ENCODE peak calls at places on chromosome 9, in four cellular contexts. Y is AG04449, L is fibroblast of mammary gland, P is GM23338. S is an unnamed sample.

GRCh38 chr9:29647451-29647850 is 2074.2 kb upstream of the C9orf72 start:
- DNase-seq in Y (no peak), L (no peak), P (no peak), S (no peak)

GRCh38 chr9:70418822-70419545 is 4.5 kb upstream of the KLF9 start:
- DNase-seq in Y (peak), L (peak), P (peak), S (peak)

GRCh38 chr9:73810585-73811215 is 659.0 kb downstream of the ANXA1 start:
- DNase-seq in Y (no peak), L (peak), P (no peak), S (no peak)

GRCh38 chr9:37390759-37391158 is 31.7 kb upstream of the GRHPR start:
- DNase-seq in Y (no peak), L (no peak), P (peak), S (no peak)

GRCh38 chr9:117290809-117291208 is 124.0 kb downstream of the ASTN2 start:
- DNase-seq in Y (no peak), L (peak), P (no peak), S (no peak)

GRCh38 chr9:116322521-116322920 is 168.9 kb downstream of the PAPPA start:
- DNase-seq in Y (no peak), L (peak), P (no peak), S (peak)

GRCh38 chr9:76459691-76460635 is 981 bp downstream of the GCNT1 start:
- DNase-seq in Y (no peak), L (peak), P (peak), S (no peak)

GRCh38 chr9:99057665-99058625 is 47.0 kb upstream of the TGFBR1 start:
- DNase-seq in Y (no peak), L (peak), P (no peak), S (peak)

GRCh38 chr9:75087279-75087823 is 604 bp downstream of the NMRK1 start:
- DNase-seq in Y (no peak), L (peak), P (peak), S (no peak)

GRCh38 chr9:27353405-27354229 is 56.7 kb upstream of the EQTN start:
- DNase-seq in Y (no peak), L (no peak), P (no peak), S (no peak)

GRCh38 chr9:87137718-87138117 is 190.4 kb upstream of the GAS1 start:
- DNase-seq in Y (no peak), L (no peak), P (no peak), S (no peak)

GRCh38 chr9:121671612-121672155 is 20.2 kb downstream of the DAB2IP start:
- DNase-seq in Y (no peak), L (peak), P (no peak), S (peak)

GRCh38 chr9:101705135-101705661 is 33.2 kb downstream of the GRIN3A start:
- DNase-seq in Y (no peak), L (peak), P (peak), S (no peak)

GRCh38 chr9:130313103-130313858 is 47.7 kb downstream of the HMCN2 start:
- DNase-seq in Y (no peak), L (no peak), P (no peak), S (no peak)

GRCh38 chr9:5587024-5587423 is 41.9 kb upstream of the RIC1 start:
- DNase-seq in Y (peak), L (peak), P (no peak), S (peak)

GRCh38 chr9:20683351-20684034 is 566 bp upstream of the FOCAD start:
- DNase-seq in Y (no peak), L (peak), P (no peak), S (peak)

GRCh38 chr9:130205912-130206311 is 33.7 kb downstream of the NCS1 start:
- DNase-seq in Y (no peak), L (no peak), P (no peak), S (no peak)

GRCh38 chr9:121999556-121999955 is 93.6 kb downstream of the TTLL11 start:
- DNase-seq in Y (no peak), L (no peak), P (no peak), S (no peak)

GRCh38 chr9:79662553-79662956 is 90.8 kb downstream of the TLE4 start:
- DNase-seq in Y (no peak), L (no peak), P (peak), S (no peak)

GRCh38 chr9:94002316-94003140 is 47.4 kb upstream of the BARX1 start:
- DNase-seq in Y (no peak), L (peak), P (peak), S (no peak)

GRCh38 chr9:130665431-130666392 is 1.3 kb downstream of the PRDM12 start:
- DNase-seq in Y (no peak), L (no peak), P (peak), S (no peak)

GRCh38 chr9:84357235-84357634 is 16.7 kb upstream of the SLC28A3 start:
- DNase-seq in Y (no peak), L (peak), P (no peak), S (no peak)

GRCh38 chr9:129561594-129562281 is 59.2 kb downstream of the C9orf50 start:
- DNase-seq in Y (no peak), L (no peak), P (peak), S (no peak)

GRCh38 chr9:111902396-111903147 is 6.0 kb downstream of the UGCG start:
- DNase-seq in Y (no peak), L (peak), P (no peak), S (no peak)